ENCODE peak calls at places on chromosomes 16 and 17, in six cellular contexts. U, Z, N, P, R and S are unnamed samples.

GRCh38 chr16:1781758-1782407 is 488 bp downstream of the SPSB3 start:
- DNase-seq in U (no peak), Z (peak), R (no peak), P (no peak), N (no peak), S (no peak)

GRCh38 chr16:68790130-68790761 is 53.1 kb upstream of the TANGO6 start:
- DNase-seq in P (no peak), R (no peak), Z (no peak), N (peak), U (peak), S (peak)

GRCh38 chr16:3587547-3588110 is 10.4 kb upstream of the NLRC3 start:
- DNase-seq in R (no peak), N (no peak), U (no peak), P (no peak), Z (no peak), S (no peak)

GRCh38 chr16:30115238-30115637 is 1.9 kb upstream of the GDPD3 start:
- DNase-seq in Z (no peak), N (no peak), U (no peak), P (no peak), R (no peak), S (peak)

GRCh38 chr17:34651267-34651955 is 72.0 kb downstream of the TMEM132E start:
- DNase-seq in R (no peak), U (no peak), Z (no peak), N (no peak), P (no peak), S (no peak)

GRCh38 chr17:78128616-78129384 is at the start of gene TMC6:
- DNase-seq in Z (peak), R (no peak), U (no peak), P (no peak), N (no peak), S (peak)

GRCh38 chr16:11833951-11834695 is 17.2 kb downstream of the RSL1D1 start:
- DNase-seq in R (no peak), Z (no peak), U (peak), N (peak), P (no peak), S (peak)

GRCh38 chr17:41738801-41739112 is 4.3 kb upstream of the HAP1 start:
- DNase-seq in U (no peak), N (no peak), Z (no peak), P (no peak), R (no peak), S (no peak)

GRCh38 chr17:80780381-80781187 is 211.1 kb upstream of the CHMP6 start:
- DNase-seq in R (no peak), N (no peak), Z (no peak), P (no peak), U (no peak), S (no peak)

GRCh38 chr17:81487089-81487486 is 25.5 kb downstream of the ACTG1 start:
- DNase-seq in U (no peak), R (no peak), Z (no peak), N (no peak), P (no peak), S (no peak)

GRCh38 chr16:89324056-89325010 is 106.8 kb downstream of the ZNF778 start:
- DNase-seq in N (peak), U (peak), P (no peak), R (no peak), Z (no peak), S (no peak)

GRCh38 chr17:27535178-27535928 is 79.1 kb downstream of the KSR1 start:
- DNase-seq in U (peak), P (no peak), R (no peak), Z (no peak), N (no peak), S (no peak)

GRCh38 chr17:81512984-81513668 is 527 bp upstream of the ACTG1 start:
- DNase-seq in P (peak), U (peak), Z (peak), R (no peak), N (no peak), S (peak)

GRCh38 chr17:7854078-7854777 is 638 bp upstream of the TMEM88 start:
- DNase-seq in N (no peak), R (no peak), Z (peak), U (no peak), P (no peak), S (no peak)

GRCh38 chr17:75088902-75089417 is 1.2 kb downstream of the SLC16A5 start:
- DNase-seq in U (no peak), N (no peak), Z (no peak), P (no peak), R (no peak), S (peak)
- TF ChIP-seq CTCF in U (no peak), N (no peak), Z (no peak), P (no peak), R (no peak), S (no peak)

DNA sequence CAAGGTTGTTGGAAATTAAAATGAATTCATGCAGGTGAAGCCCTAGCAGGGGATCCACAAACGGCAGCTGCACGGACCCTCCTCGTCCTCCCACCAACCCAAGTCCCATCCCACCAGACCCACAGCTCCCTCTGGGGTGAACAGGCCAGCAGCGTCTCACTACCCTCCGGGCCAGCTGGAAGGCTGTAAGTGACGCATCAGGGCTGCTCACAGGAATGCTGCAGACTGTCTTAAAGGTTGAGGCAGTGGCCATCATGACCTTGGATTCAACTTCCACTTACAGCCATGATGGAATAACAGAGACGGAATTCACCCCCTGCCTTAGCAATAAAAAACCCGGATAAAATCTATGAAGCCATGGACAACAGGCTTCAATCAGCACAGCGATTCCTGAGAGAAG is 10.7 kb downstream of the FAM83G start:
- DNase-seq in N (no peak), Z (no peak), P (no peak), U (peak), R (no peak), S (no peak)
- TF ChIP-seq CTCF in N (no peak), Z (no peak), P (no peak), U (no peak), R (no peak), S (no peak)

GRCh38 chr17:82963104-82963950 is 116.1 kb upstream of the METRNL start:
- DNase-seq in U (peak), N (peak), R (peak), P (peak), Z (no peak), S (no peak)
- TF ChIP-seq CTCF in U (peak), N (peak), R (peak), P (peak), Z (peak), S (no peak)

DNA sequence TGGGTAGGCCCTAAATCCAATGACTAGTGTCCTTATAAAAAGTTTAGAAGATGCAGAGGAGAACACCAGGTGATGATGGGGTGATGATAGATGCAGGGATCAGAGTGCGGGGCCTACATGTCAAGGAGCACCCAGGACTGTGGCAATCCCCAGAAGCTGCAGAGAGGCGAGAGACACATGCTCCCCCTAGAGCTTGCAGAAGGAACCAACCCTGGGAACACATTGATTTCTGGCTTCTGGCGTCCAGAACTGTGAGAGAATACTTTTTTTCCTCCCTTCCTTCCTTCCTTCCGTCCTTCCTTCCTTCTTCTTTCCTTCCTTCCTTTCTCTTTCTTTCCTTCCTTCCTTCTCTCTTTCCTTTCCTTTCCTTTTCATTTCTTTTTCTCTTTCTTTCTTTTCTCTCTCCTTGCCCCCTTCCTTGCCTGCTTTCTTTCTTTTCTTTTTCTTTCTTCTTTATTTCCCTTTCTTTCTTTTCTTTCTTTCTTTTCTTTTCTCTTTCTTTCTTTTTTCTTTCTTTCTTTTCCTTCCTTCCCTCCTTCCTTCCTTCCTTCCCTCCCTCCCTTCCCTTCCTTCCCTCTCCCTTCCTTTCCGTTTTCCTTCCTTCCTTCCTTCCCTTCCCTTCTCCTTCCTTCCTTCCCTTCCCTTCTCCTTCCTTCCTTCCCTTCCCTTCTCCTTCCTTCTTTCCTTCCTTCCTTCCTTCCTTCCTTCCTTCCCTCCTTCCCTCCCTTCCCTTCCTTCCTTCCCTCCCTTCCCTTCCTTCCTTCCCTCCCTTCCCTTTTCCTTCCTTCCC is 134.3 kb downstream of the HAPSTR1 start:
- DNase-seq in U (no peak), R (no peak), Z (no peak), P (no peak), N (no peak), S (peak)
- TF ChIP-seq CTCF in U (peak), R (peak), Z (no peak), P (no peak), N (peak), S (no peak)